ENCODE peak calls at places on chromosomes 16 and 17, in six cellular contexts. One of them, this sample, is unnamed.

GRCh38 chr17:59893617-59894100 is 738 bp downstream of the RPS6KB1 start:
- DNase-seq in ascending aorta: no peak
- DNase-seq in RWPE1: peak; percentile 23
- DNase-seq in uterus: no peak
- DNase-seq in AG10803: peak; percentile 12
- DNase-seq in progenitor cell of endocrine pancreas: no peak
- DNase-seq in this sample: no peak

GRCh38 chr17:67950945-67951344 is 45.3 kb downstream of the C17orf58 start:
- DNase-seq in AG10803: no peak
- DNase-seq in uterus: no peak
- DNase-seq in RWPE1: no peak
- DNase-seq in progenitor cell of endocrine pancreas: no peak
- DNase-seq in ascending aorta: no peak
- DNase-seq in this sample: no peak

GRCh38 chr17:3639981-3640596 is 3.5 kb downstream of the CTNS start:
- DNase-seq in progenitor cell of endocrine pancreas: no peak
- DNase-seq in ascending aorta: no peak
- DNase-seq in RWPE1: no peak
- DNase-seq in uterus: no peak
- DNase-seq in AG10803: peak; percentile 38
- DNase-seq in this sample: no peak

GRCh38 chr17:2063306-2064146 is 8.6 kb downstream of the HIC1 start:
- DNase-seq in RWPE1: no peak
- DNase-seq in AG10803: peak; percentile 48
- DNase-seq in ascending aorta: no peak
- DNase-seq in progenitor cell of endocrine pancreas: no peak
- DNase-seq in uterus: peak; percentile 71
- DNase-seq in this sample: no peak

GRCh38 chr16:626174-626765 is 4.5 kb upstream of the WFIKKN1 start:
- DNase-seq in ascending aorta: no peak
- DNase-seq in AG10803: no peak
- DNase-seq in progenitor cell of endocrine pancreas: no peak
- DNase-seq in RWPE1: no peak
- DNase-seq in uterus: no peak
- DNase-seq in this sample: no peak

GRCh38 chr16:20867585-20867984 is 32.6 kb downstream of the DCUN1D3 start:
- DNase-seq in uterus: no peak
- DNase-seq in ascending aorta: no peak
- DNase-seq in AG10803: peak; percentile 45
- DNase-seq in RWPE1: no peak
- DNase-seq in progenitor cell of endocrine pancreas: no peak
- DNase-seq in this sample: no peak

GRCh38 chr17:9291912-9292562 is 270.7 kb downstream of the NTN1 start:
- DNase-seq in progenitor cell of endocrine pancreas: peak; percentile 14
- DNase-seq in uterus: peak; percentile 69
- DNase-seq in AG10803: peak; percentile 31
- DNase-seq in ascending aorta: no peak
- DNase-seq in RWPE1: peak; percentile 34
- DNase-seq in this sample: no peak

GRCh38 chr16:4262303-4262835 is 10.5 kb downstream of the TFAP4 start:
- DNase-seq in progenitor cell of endocrine pancreas: no peak
- DNase-seq in RWPE1: no peak
- DNase-seq in uterus: no peak
- DNase-seq in ascending aorta: no peak
- DNase-seq in AG10803: no peak
- DNase-seq in this sample: no peak

GRCh38 chr17:3479988-3480387 is 4.2 kb downstream of the ASPA start:
- DNase-seq in AG10803: no peak
- DNase-seq in ascending aorta: no peak
- DNase-seq in progenitor cell of endocrine pancreas: no peak
- DNase-seq in uterus: no peak
- DNase-seq in RWPE1: no peak
- DNase-seq in this sample: no peak

GRCh38 chr17:78806451-78806850 is 24.4 kb upstream of the CYTH1 start:
- DNase-seq in progenitor cell of endocrine pancreas: no peak
- DNase-seq in uterus: no peak
- DNase-seq in AG10803: no peak
- DNase-seq in ascending aorta: no peak
- DNase-seq in RWPE1: no peak
- DNase-seq in this sample: no peak

GRCh38 chr17:41547921-41548843 is 20.1 kb upstream of the KRT19 start:
- DNase-seq in progenitor cell of endocrine pancreas: no peak
- DNase-seq in uterus: peak; percentile 84
- DNase-seq in AG10803: peak; percentile 98
- DNase-seq in ascending aorta: peak; percentile 68
- DNase-seq in RWPE1: peak; percentile 95
- DNase-seq in this sample: no peak

GRCh38 chr16:77431131-77431670 is 3.6 kb downstream of the ADAMTS18 start:
- DNase-seq in progenitor cell of endocrine pancreas: no peak
- DNase-seq in RWPE1: no peak
- DNase-seq in ascending aorta: no peak
- DNase-seq in uterus: no peak
- DNase-seq in AG10803: peak; percentile 1
- DNase-seq in this sample: no peak

GRCh38 chr17:31541559-31541958 is 150.1 kb downstream of the RAB11FIP4 start:
- DNase-seq in progenitor cell of endocrine pancreas: no peak
- DNase-seq in AG10803: no peak
- DNase-seq in uterus: no peak
- DNase-seq in ascending aorta: no peak
- DNase-seq in RWPE1: no peak
- DNase-seq in this sample: no peak

GRCh38 chr16:80303691-80304090 is 237.1 kb upstream of the DYNLRB2 start:
- DNase-seq in uterus: no peak
- DNase-seq in AG10803: no peak
- DNase-seq in progenitor cell of endocrine pancreas: no peak
- DNase-seq in ascending aorta: no peak
- DNase-seq in RWPE1: no peak
- DNase-seq in this sample: no peak

GRCh38 chr17:64505320-64506200 is 529 bp downstream of the DDX5 start:
- DNase-seq in AG10803: peak; percentile 90
- DNase-seq in RWPE1: peak; percentile 75
- DNase-seq in uterus: peak; percentile 93
- DNase-seq in progenitor cell of endocrine pancreas: peak; percentile 62
- DNase-seq in ascending aorta: peak; percentile 50
- DNase-seq in this sample: peak; percentile 76

GRCh38 chr17:45835481-45835880 is 9.2 kb upstream of the SPPL2C start:
- DNase-seq in ascending aorta: no peak
- DNase-seq in AG10803: no peak
- DNase-seq in RWPE1: no peak
- DNase-seq in progenitor cell of endocrine pancreas: no peak
- DNase-seq in uterus: no peak
- DNase-seq in this sample: no peak

GRCh38 chr16:58022601-58023371 is 2.8 kb upstream of the MMP15 start:
- DNase-seq in uterus: peak; percentile 72
- DNase-seq in progenitor cell of endocrine pancreas: no peak
- DNase-seq in AG10803: peak; percentile 78
- DNase-seq in ascending aorta: no peak
- DNase-seq in RWPE1: peak; percentile 59
- DNase-seq in this sample: no peak

GRCh38 chr17:59712856-59713255 is 5.4 kb downstream of the VMP1 start:
- DNase-seq in AG10803: no peak
- DNase-seq in uterus: no peak
- DNase-seq in RWPE1: no peak
- DNase-seq in ascending aorta: no peak
- DNase-seq in progenitor cell of endocrine pancreas: no peak
- DNase-seq in this sample: no peak

GRCh38 chr16:12896562-12896961 is 4.8 kb upstream of the SHISA9 start:
- DNase-seq in uterus: no peak
- DNase-seq in progenitor cell of endocrine pancreas: no peak
- DNase-seq in AG10803: peak; percentile 48
- DNase-seq in RWPE1: no peak
- DNase-seq in ascending aorta: no peak
- DNase-seq in this sample: no peak
- TF ChIP-seq CTCF in uterus: no peak
- TF ChIP-seq CTCF in progenitor cell of endocrine pancreas: peak; percentile 62
- TF ChIP-seq CTCF in AG10803: peak; percentile 66
- TF ChIP-seq CTCF in RWPE1: peak; percentile 41
- TF ChIP-seq CTCF in ascending aorta: peak; percentile 39
- TF ChIP-seq CTCF in this sample: no peak

GRCh38 chr16:88758944-88759244 is 26.1 kb downstream of the PIEZO1 start:
- DNase-seq in ascending aorta: no peak
- DNase-seq in progenitor cell of endocrine pancreas: no peak
- DNase-seq in RWPE1: no peak
- DNase-seq in uterus: no peak
- DNase-seq in AG10803: no peak
- DNase-seq in this sample: no peak

GRCh38 chr16:88760424-88761142 is 24.4 kb downstream of the PIEZO1 start:
- DNase-seq in progenitor cell of endocrine pancreas: no peak
- DNase-seq in AG10803: no peak
- DNase-seq in RWPE1: no peak
- DNase-seq in ascending aorta: no peak
- DNase-seq in uterus: no peak
- DNase-seq in this sample: no peak

GRCh38 chr16:88759976-88760350 is 25.1 kb downstream of the PIEZO1 start:
- DNase-seq in ascending aorta: no peak
- DNase-seq in AG10803: no peak
- DNase-seq in progenitor cell of endocrine pancreas: no peak
- DNase-seq in uterus: no peak
- DNase-seq in RWPE1: no peak
- DNase-seq in this sample: no peak

GRCh38 chr16:88758227-88758943 is 26.6 kb downstream of the PIEZO1 start:
- DNase-seq in progenitor cell of endocrine pancreas: no peak
- DNase-seq in ascending aorta: no peak
- DNase-seq in AG10803: no peak
- DNase-seq in uterus: no peak
- DNase-seq in RWPE1: no peak
- DNase-seq in this sample: no peak

DNA sequence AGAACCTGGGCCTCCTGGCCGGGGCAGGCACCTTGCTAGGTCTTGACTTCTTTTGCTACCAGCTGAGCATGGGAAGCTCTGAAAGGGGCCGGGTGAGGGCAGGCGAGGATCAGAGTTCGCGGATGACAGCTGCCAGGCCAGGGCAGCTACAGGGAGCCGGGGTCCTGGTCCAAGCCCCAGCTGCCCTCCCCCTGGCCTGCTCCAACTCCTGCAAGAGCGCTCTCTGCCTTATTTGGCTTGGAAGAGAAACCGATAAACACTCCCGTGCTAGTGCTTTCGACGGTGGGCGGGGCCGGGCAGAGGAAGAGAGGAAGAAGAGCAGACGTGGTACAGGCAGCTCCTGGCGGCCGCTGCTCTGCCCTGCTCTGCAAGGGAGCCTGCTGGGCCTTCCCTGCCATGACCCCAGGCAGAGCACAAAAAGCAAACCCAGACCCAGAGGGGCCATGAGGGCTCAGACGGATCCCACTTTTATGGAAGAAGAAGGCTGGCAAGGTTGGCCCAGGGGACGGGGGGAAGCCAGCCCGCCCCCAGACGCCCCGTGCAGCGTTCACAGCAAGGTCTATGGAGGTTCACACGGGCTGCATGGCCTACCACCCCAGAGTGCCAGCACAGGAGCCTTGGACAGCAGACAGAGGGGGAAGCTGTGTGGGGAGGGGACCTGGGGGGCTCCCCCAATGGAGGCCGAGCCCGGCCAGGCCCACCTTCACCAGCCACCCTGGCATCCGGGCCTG is 25.6 kb downstream of the PIEZO1 start:
- DNase-seq in uterus: peak; percentile 65
- DNase-seq in progenitor cell of endocrine pancreas: no peak
- DNase-seq in AG10803: no peak
- DNase-seq in RWPE1: no peak
- DNase-seq in ascending aorta: no peak
- DNase-seq in this sample: no peak
- TF ChIP-seq CTCF in uterus: no peak
- TF ChIP-seq CTCF in progenitor cell of endocrine pancreas: no peak
- TF ChIP-seq CTCF in AG10803: no peak
- TF ChIP-seq CTCF in RWPE1: no peak
- TF ChIP-seq CTCF in ascending aorta: no peak
- TF ChIP-seq CTCF in this sample: no peak

DNA sequence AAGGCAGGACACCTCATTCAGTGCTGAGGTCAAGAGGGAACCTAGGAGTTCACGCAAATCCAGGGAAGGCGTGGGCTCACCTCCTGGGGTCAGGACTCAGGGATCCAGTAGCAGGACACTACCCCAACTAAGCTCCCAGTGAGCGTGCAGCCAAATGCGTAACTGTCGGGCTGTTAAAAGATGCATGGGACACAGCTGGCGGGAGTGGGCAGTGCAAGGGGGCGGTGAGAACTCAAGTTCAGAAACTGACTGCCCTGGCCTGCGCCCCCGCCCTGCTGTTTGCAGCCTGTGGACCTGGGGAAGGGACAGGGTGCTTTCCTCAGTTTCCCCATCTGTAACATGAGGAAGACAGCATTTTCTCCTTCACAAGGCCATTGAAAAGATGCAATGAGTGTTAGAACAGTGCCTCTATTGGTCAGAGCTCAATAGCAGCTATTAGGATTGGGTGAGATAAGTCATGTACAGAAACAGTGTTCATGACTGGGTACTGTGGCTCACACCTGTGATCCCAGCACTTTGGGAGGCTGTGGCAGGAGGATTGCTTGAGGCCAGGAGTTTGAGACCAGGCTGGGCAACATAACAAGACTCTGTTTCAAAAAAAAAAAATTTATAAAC is 20.2 kb downstream of the CDIPT start:
- DNase-seq in uterus: no peak
- DNase-seq in ascending aorta: no peak
- DNase-seq in RWPE1: no peak
- DNase-seq in progenitor cell of endocrine pancreas: no peak
- DNase-seq in AG10803: no peak
- DNase-seq in this sample: no peak
- TF ChIP-seq CTCF in uterus: no peak
- TF ChIP-seq CTCF in ascending aorta: no peak
- TF ChIP-seq CTCF in RWPE1: no peak
- TF ChIP-seq CTCF in progenitor cell of endocrine pancreas: no peak
- TF ChIP-seq CTCF in AG10803: no peak
- TF ChIP-seq CTCF in this sample: no peak

DNA sequence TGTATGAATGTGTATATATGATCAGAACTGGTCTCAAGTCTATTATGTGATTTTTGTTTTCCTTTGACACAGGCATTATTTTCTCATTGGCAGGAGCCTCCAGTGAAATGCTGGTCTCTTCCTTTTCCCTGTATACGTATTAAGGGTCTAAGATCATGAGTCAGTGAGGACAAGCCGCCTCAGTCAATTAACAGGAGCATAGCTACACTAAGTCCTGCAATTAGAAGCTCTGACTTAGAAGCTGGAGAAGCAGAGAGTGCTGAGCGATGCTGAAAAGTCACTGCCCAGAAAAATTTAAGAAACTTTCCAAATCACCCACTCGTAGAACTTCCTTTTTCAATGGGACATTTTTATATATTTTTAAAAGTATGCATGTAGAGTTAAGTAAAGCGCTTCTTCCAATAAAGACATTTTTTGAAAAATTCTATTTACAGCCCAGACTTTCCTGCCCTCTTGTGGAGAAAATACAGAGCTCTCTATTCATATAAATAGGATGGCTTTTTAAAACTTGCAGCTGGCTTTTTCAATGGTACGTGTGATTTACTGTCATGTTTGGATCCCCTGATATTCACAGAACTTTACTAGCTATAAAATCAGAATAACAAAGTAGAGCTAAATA is 70.1 kb upstream of the PSMD7 start:
- DNase-seq in RWPE1: peak; percentile 26
- DNase-seq in ascending aorta: no peak
- DNase-seq in uterus: no peak
- DNase-seq in progenitor cell of endocrine pancreas: no peak
- DNase-seq in AG10803: peak; percentile 3
- DNase-seq in this sample: no peak
- TF ChIP-seq CTCF in RWPE1: peak; percentile 43
- TF ChIP-seq CTCF in ascending aorta: peak; percentile 23
- TF ChIP-seq CTCF in uterus: no peak
- TF ChIP-seq CTCF in progenitor cell of endocrine pancreas: peak; percentile 60
- TF ChIP-seq CTCF in AG10803: peak; percentile 45
- TF ChIP-seq CTCF in this sample: no peak

This sample was measured in activated B cell treated with CpG ODN at 0.5 μM for 24 hours.